ENCODE peak calls at places on chromosome 19, in nine cellular contexts. One of them, this sample, is unnamed.

GRCh38 chr19:56333506-56333905 is 18.9 kb upstream of the ZSCAN5A start:
- DNase-seq in cardiac muscle cell: peak; percentile 78
- DNase-seq in NB4: peak; percentile 60
- DNase-seq in prostate gland: peak; percentile 45
- DNase-seq in pancreas: no peak
- DNase-seq in retinal pigment epithelial cell: peak; percentile 15
- DNase-seq in lower lobe of right lung: no peak
- DNase-seq in SK-N-SH: peak; percentile 64
- DNase-seq in psoas muscle: no peak
- DNase-seq in this sample: peak; percentile 69

GRCh38 chr19:2332341-2333026 is 4.0 kb downstream of the SPPL2B start:
- DNase-seq in cardiac muscle cell: no peak
- DNase-seq in NB4: peak; percentile 94
- DNase-seq in prostate gland: no peak
- DNase-seq in pancreas: no peak
- DNase-seq in retinal pigment epithelial cell: no peak
- DNase-seq in lower lobe of right lung: no peak
- DNase-seq in SK-N-SH: no peak
- DNase-seq in psoas muscle: peak; percentile 59
- DNase-seq in this sample: no peak

GRCh38 chr19:30512748-30513389 is 140.7 kb downstream of the ZNF536 start:
- DNase-seq in cardiac muscle cell: no peak
- DNase-seq in NB4: no peak
- DNase-seq in prostate gland: no peak
- DNase-seq in pancreas: no peak
- DNase-seq in retinal pigment epithelial cell: peak; percentile 16
- DNase-seq in lower lobe of right lung: no peak
- DNase-seq in SK-N-SH: peak; percentile 74
- DNase-seq in psoas muscle: no peak
- DNase-seq in this sample: no peak

GRCh38 chr19:2477141-2477710 is 1.3 kb downstream of the GADD45B start:
- DNase-seq in cardiac muscle cell: peak; percentile 34
- DNase-seq in NB4: peak; percentile 27
- DNase-seq in prostate gland: peak; percentile 47
- DNase-seq in pancreas: peak; percentile 46
- DNase-seq in retinal pigment epithelial cell: no peak
- DNase-seq in lower lobe of right lung: peak; percentile 63
- DNase-seq in SK-N-SH: no peak
- DNase-seq in psoas muscle: peak; percentile 66
- DNase-seq in this sample: peak; percentile 39

GRCh38 chr19:4553775-4554174 is 5.7 kb downstream of the SEMA6B start:
- DNase-seq in cardiac muscle cell: no peak
- DNase-seq in NB4: no peak
- DNase-seq in prostate gland: no peak
- DNase-seq in pancreas: no peak
- DNase-seq in retinal pigment epithelial cell: no peak
- DNase-seq in lower lobe of right lung: no peak
- DNase-seq in SK-N-SH: no peak
- DNase-seq in psoas muscle: no peak
- DNase-seq in this sample: no peak

GRCh38 chr19:38079926-38080380 is 144.1 kb downstream of the DPF1 start:
- DNase-seq in cardiac muscle cell: peak; percentile 77
- DNase-seq in NB4: peak; percentile 23
- DNase-seq in prostate gland: peak; percentile 37
- DNase-seq in pancreas: peak; percentile 25
- DNase-seq in retinal pigment epithelial cell: peak; percentile 16
- DNase-seq in lower lobe of right lung: no peak
- DNase-seq in SK-N-SH: no peak
- DNase-seq in psoas muscle: no peak
- DNase-seq in this sample: peak; percentile 62

GRCh38 chr19:7069904-7070226 is 362 bp downstream of the ZNF557 start:
- DNase-seq in cardiac muscle cell: no peak
- DNase-seq in NB4: no peak
- DNase-seq in prostate gland: no peak
- DNase-seq in pancreas: no peak
- DNase-seq in retinal pigment epithelial cell: no peak
- DNase-seq in lower lobe of right lung: no peak
- DNase-seq in SK-N-SH: no peak
- DNase-seq in psoas muscle: no peak
- DNase-seq in this sample: no peak

GRCh38 chr19:32581704-32582164 is 744 bp downstream of the PDCD5 start:
- DNase-seq in cardiac muscle cell: peak; percentile 72
- DNase-seq in NB4: peak; percentile 30
- DNase-seq in prostate gland: peak; percentile 11
- DNase-seq in pancreas: no peak
- DNase-seq in retinal pigment epithelial cell: no peak
- DNase-seq in lower lobe of right lung: peak; percentile 49
- DNase-seq in SK-N-SH: peak; percentile 55
- DNase-seq in psoas muscle: peak; percentile 60
- DNase-seq in this sample: peak; percentile 67

GRCh38 chr19:1273263-1274041 is 1.9 kb upstream of the FAM174C start:
- DNase-seq in cardiac muscle cell: no peak
- DNase-seq in NB4: no peak
- DNase-seq in prostate gland: no peak
- DNase-seq in pancreas: no peak
- DNase-seq in retinal pigment epithelial cell: no peak
- DNase-seq in lower lobe of right lung: no peak
- DNase-seq in SK-N-SH: no peak
- DNase-seq in psoas muscle: peak; percentile 73
- DNase-seq in this sample: peak; percentile 44

GRCh38 chr19:1272423-1273262 is 2.7 kb upstream of the FAM174C start:
- DNase-seq in cardiac muscle cell: no peak
- DNase-seq in NB4: no peak
- DNase-seq in prostate gland: peak; percentile 14
- DNase-seq in pancreas: no peak
- DNase-seq in retinal pigment epithelial cell: no peak
- DNase-seq in lower lobe of right lung: no peak
- DNase-seq in SK-N-SH: no peak
- DNase-seq in psoas muscle: no peak
- DNase-seq in this sample: no peak

GRCh38 chr19:1275260-1275975 is at the start of gene FAM174C:
- DNase-seq in cardiac muscle cell: peak; percentile 98
- DNase-seq in NB4: peak; percentile 95
- DNase-seq in prostate gland: peak; percentile 94
- DNase-seq in pancreas: peak; percentile 96
- DNase-seq in retinal pigment epithelial cell: peak; percentile 93
- DNase-seq in lower lobe of right lung: peak; percentile 97
- DNase-seq in SK-N-SH: peak; percentile 97
- DNase-seq in psoas muscle: peak; percentile 97
- DNase-seq in this sample: peak; percentile 95

GRCh38 chr19:1274852-1275259 is 474 bp upstream of the FAM174C start:
- DNase-seq in cardiac muscle cell: no peak
- DNase-seq in NB4: no peak
- DNase-seq in prostate gland: no peak
- DNase-seq in pancreas: no peak
- DNase-seq in retinal pigment epithelial cell: no peak
- DNase-seq in lower lobe of right lung: peak; percentile 58
- DNase-seq in SK-N-SH: peak; percentile 56
- DNase-seq in psoas muscle: no peak
- DNase-seq in this sample: no peak

GRCh38 chr19:1274081-1274851 is 1.1 kb upstream of the FAM174C start:
- DNase-seq in cardiac muscle cell: no peak
- DNase-seq in NB4: no peak
- DNase-seq in prostate gland: peak; percentile 17
- DNase-seq in pancreas: peak; percentile 58
- DNase-seq in retinal pigment epithelial cell: no peak
- DNase-seq in lower lobe of right lung: no peak
- DNase-seq in SK-N-SH: no peak
- DNase-seq in psoas muscle: peak; percentile 65
- DNase-seq in this sample: no peak
- H3K4me3 ChIP-seq in cardiac muscle cell: peak overlapping the region; percentile 62
- H3K4me3 ChIP-seq in NB4: no peak overlapping the region
- H3K4me3 ChIP-seq in prostate gland: peak overlapping the region; percentile 53
- H3K4me3 ChIP-seq in pancreas: no peak overlapping the region
- H3K4me3 ChIP-seq in retinal pigment epithelial cell: no peak overlapping the region
- H3K4me3 ChIP-seq in lower lobe of right lung: peak overlapping the region; percentile 69
- H3K4me3 ChIP-seq in SK-N-SH: peak overlapping the region; percentile 76
- H3K4me3 ChIP-seq in psoas muscle: peak overlapping the region; percentile 87
- H3K4me3 ChIP-seq in this sample: peak overlapping the region; percentile 48

DNA sequence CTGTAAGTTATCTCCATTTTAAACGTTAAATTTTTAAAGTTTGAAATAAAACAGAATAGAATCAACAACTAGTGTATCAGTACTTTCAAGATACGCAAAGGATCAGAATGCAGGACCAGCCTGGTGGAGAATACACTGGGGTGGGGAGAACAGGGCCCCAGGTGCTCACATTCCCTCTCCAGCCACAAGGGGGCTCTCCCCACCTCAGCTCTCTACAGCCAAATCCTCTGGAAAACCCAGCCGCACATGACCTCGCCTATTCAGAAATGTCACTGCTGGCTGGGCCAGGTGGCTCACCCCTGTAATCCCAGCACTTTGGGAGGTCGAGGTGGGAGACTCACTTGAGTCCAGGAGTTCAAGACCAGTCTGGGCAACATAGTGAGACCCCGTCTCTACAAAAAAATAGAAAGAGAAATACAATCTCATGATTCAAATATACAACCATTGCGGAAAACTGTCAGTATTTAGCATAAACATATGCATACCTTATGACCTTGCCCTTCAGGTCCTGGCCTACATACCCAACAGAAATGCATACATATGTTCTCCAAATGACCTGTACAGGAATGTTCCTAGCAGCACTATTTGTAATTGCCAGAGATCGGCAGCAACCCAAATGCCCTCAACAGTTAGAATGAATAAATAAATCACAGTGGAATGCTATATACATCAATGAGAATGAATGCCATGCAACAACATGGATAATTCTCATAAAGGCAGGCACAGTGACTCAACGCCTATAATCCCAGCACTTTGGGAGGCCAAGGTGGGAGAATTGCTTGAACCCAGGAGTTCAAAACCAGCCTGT is 18.4 kb downstream of the TEX101 start:
- DNase-seq in cardiac muscle cell: peak; percentile 63
- DNase-seq in NB4: peak; percentile 57
- DNase-seq in prostate gland: peak; percentile 33
- DNase-seq in pancreas: peak; percentile 57
- DNase-seq in retinal pigment epithelial cell: no peak
- DNase-seq in lower lobe of right lung: peak; percentile 60
- DNase-seq in SK-N-SH: peak; percentile 79
- DNase-seq in psoas muscle: peak; percentile 57
- DNase-seq in this sample: peak; percentile 48
- TF ChIP-seq CTCF in cardiac muscle cell: peak; percentile 89
- TF ChIP-seq CTCF in NB4: peak; percentile 69
- TF ChIP-seq CTCF in prostate gland: peak; percentile 69
- TF ChIP-seq CTCF in pancreas: peak; percentile 68
- TF ChIP-seq CTCF in retinal pigment epithelial cell: peak; percentile 96
- TF ChIP-seq CTCF in lower lobe of right lung: peak; percentile 86
- TF ChIP-seq CTCF in SK-N-SH: peak; percentile 88
- TF ChIP-seq CTCF in psoas muscle: peak; percentile 47
- TF ChIP-seq CTCF in this sample: peak; percentile 90

GRCh38 chr19:28839455-28839854 is 373.5 kb downstream of the UQCRFS1 start:
- DNase-seq in cardiac muscle cell: no peak
- DNase-seq in NB4: no peak
- DNase-seq in prostate gland: no peak
- DNase-seq in pancreas: no peak
- DNase-seq in retinal pigment epithelial cell: no peak
- DNase-seq in lower lobe of right lung: no peak
- DNase-seq in SK-N-SH: no peak
- DNase-seq in psoas muscle: no peak
- DNase-seq in this sample: no peak

GRCh38 chr19:28841531-28841930 is 371.4 kb downstream of the UQCRFS1 start:
- DNase-seq in cardiac muscle cell: no peak
- DNase-seq in NB4: no peak
- DNase-seq in prostate gland: no peak
- DNase-seq in pancreas: no peak
- DNase-seq in retinal pigment epithelial cell: no peak
- DNase-seq in lower lobe of right lung: no peak
- DNase-seq in SK-N-SH: no peak
- DNase-seq in psoas muscle: no peak
- DNase-seq in this sample: no peak

GRCh38 chr19:28838909-28839308 is 374.0 kb downstream of the UQCRFS1 start:
- DNase-seq in cardiac muscle cell: no peak
- DNase-seq in NB4: no peak
- DNase-seq in prostate gland: no peak
- DNase-seq in pancreas: no peak
- DNase-seq in retinal pigment epithelial cell: no peak
- DNase-seq in lower lobe of right lung: no peak
- DNase-seq in SK-N-SH: no peak
- DNase-seq in psoas muscle: no peak
- DNase-seq in this sample: no peak

GRCh38 chr19:28843771-28844492 is 369.0 kb downstream of the UQCRFS1 start:
- DNase-seq in cardiac muscle cell: no peak
- DNase-seq in NB4: no peak
- DNase-seq in prostate gland: no peak
- DNase-seq in pancreas: no peak
- DNase-seq in retinal pigment epithelial cell: no peak
- DNase-seq in lower lobe of right lung: no peak
- DNase-seq in SK-N-SH: no peak
- DNase-seq in psoas muscle: no peak
- DNase-seq in this sample: no peak

GRCh38 chr19:28840891-28841290 is 372.1 kb downstream of the UQCRFS1 start:
- DNase-seq in cardiac muscle cell: no peak
- DNase-seq in NB4: no peak
- DNase-seq in prostate gland: no peak
- DNase-seq in pancreas: no peak
- DNase-seq in retinal pigment epithelial cell: no peak
- DNase-seq in lower lobe of right lung: no peak
- DNase-seq in SK-N-SH: no peak
- DNase-seq in psoas muscle: no peak
- DNase-seq in this sample: no peak
- H3K4me3 ChIP-seq in cardiac muscle cell: no peak overlapping the region
- H3K4me3 ChIP-seq in NB4: no peak overlapping the region
- H3K4me3 ChIP-seq in prostate gland: no peak overlapping the region
- H3K4me3 ChIP-seq in pancreas: no peak overlapping the region
- H3K4me3 ChIP-seq in retinal pigment epithelial cell: no peak overlapping the region
- H3K4me3 ChIP-seq in lower lobe of right lung: no peak overlapping the region
- H3K4me3 ChIP-seq in SK-N-SH: no peak overlapping the region
- H3K4me3 ChIP-seq in psoas muscle: no peak overlapping the region
- H3K4me3 ChIP-seq in this sample: no peak overlapping the region

GRCh38 chr19:18780631-18781030 is 10.5 kb downstream of the COMP start:
- DNase-seq in cardiac muscle cell: no peak
- DNase-seq in NB4: no peak
- DNase-seq in prostate gland: no peak
- DNase-seq in pancreas: no peak
- DNase-seq in retinal pigment epithelial cell: no peak
- DNase-seq in lower lobe of right lung: no peak
- DNase-seq in SK-N-SH: no peak
- DNase-seq in psoas muscle: no peak
- DNase-seq in this sample: no peak
- TF ChIP-seq CTCF in cardiac muscle cell: peak; percentile 10
- TF ChIP-seq CTCF in NB4: no peak
- TF ChIP-seq CTCF in prostate gland: no peak
- TF ChIP-seq CTCF in pancreas: no peak
- TF ChIP-seq CTCF in retinal pigment epithelial cell: peak; percentile 23
- TF ChIP-seq CTCF in lower lobe of right lung: no peak
- TF ChIP-seq CTCF in SK-N-SH: no peak
- TF ChIP-seq CTCF in psoas muscle: no peak
- TF ChIP-seq CTCF in this sample: no peak

This sample was measured in fibroblast of villous mesenchyme.